ENCODE peak calls at places on chromosomes 11 and 22, in eight cellular contexts. W is OCI-M1, I is skeletal muscle cell, M is Caco-2, L is NCI-H2029 treated with DMSO at 0.1 percent for 48 hours, A is cardiac muscle cell, K is BJ, P is tibial nerve. X is an unnamed sample.

GRCh38 chr22:23828800-23829680 is 9.8 kb downstream of the DERL3 start:
- DNase-seq in I (no peak), K (no peak), W (no peak), P (no peak), M (no peak), L (no peak), A (no peak), X (no peak)

GRCh38 chr22:37449281-37449680 is 22.0 kb upstream of the ELFN2 start:
- DNase-seq in I (no peak), M (no peak), L (no peak), K (no peak), W (no peak), P (no peak), A (no peak), X (no peak)

GRCh38 chr11:93604276-93604675 is 57.2 kb upstream of the CEP295 start:
- DNase-seq in W (no peak), A (no peak), L (no peak), K (no peak), I (no peak), M (no peak), P (no peak), X (no peak)

GRCh38 chr11:126583101-126583500 is 227.6 kb downstream of the ST3GAL4 start:
- DNase-seq in A (no peak), L (no peak), I (no peak), M (no peak), P (no peak), W (no peak), K (no peak), X (no peak)

GRCh38 chr22:39504071-39504470 is 2.0 kb downstream of the MIEF1 start:
- DNase-seq in P (no peak), K (no peak), A (no peak), I (no peak), W (no peak), M (no peak), L (no peak), X (no peak)

GRCh38 chr22:37781434-37782059 is 26.2 kb upstream of the GCAT start:
- DNase-seq in M (no peak), I (no peak), A (no peak), P (no peak), K (no peak), W (peak; percentile 5), L (no peak), X (no peak)

GRCh38 chr11:117700551-117700950 is 96.5 kb downstream of the DSCAML1 start:
- DNase-seq in M (no peak), P (no peak), K (no peak), A (no peak), W (no peak), L (no peak), I (no peak), X (no peak)

GRCh38 chr22:49957826-49958461 is 2.6 kb upstream of the PIM3 start:
- DNase-seq in W (no peak), M (no peak), I (no peak), P (no peak), K (no peak), L (no peak), A (no peak), X (no peak)

GRCh38 chr11:34806875-34807274 is 109.3 kb downstream of the APIP start:
- DNase-seq in A (no peak), K (no peak), M (no peak), W (no peak), I (no peak), L (no peak), P (no peak), X (no peak)

GRCh38 chr11:95507794-95508193 is 276.8 kb upstream of the SESN3 start:
- DNase-seq in A (no peak), W (peak; percentile 5), L (no peak), M (no peak), I (no peak), P (no peak), K (no peak), X (no peak)

GRCh38 chr11:134014502-134014901 is 54.4 kb upstream of the JAM3 start:
- DNase-seq in K (no peak), W (peak; percentile 8), I (no peak), M (no peak), L (no peak), P (no peak), A (peak; percentile 26), X (no peak)

GRCh38 chr11:118443590-118444218 is 7.4 kb downstream of the KMT2A start:
- DNase-seq in W (no peak), I (no peak), A (no peak), L (no peak), M (no peak), K (no peak), P (no peak), X (no peak)

GRCh38 chr11:126352934-126353801 is 2.3 kb upstream of the ST3GAL4 start:
- DNase-seq in M (no peak), K (no peak), A (peak; percentile 57), L (no peak), I (peak; percentile 44), W (peak; percentile 96), P (no peak), X (no peak)

GRCh38 chr11:62707277-62707771 is at the start of the genes BSCL2 and GNG3:
- DNase-seq in I (no peak), K (no peak), W (no peak), L (no peak), P (no peak), A (no peak), M (peak; percentile 58), X (peak; percentile 64)

GRCh38 chr11:66112640-66113098 is 42.6 kb downstream of the PACS1 start:
- DNase-seq in P (peak; percentile 6), A (peak; percentile 84), K (peak; percentile 49), W (no peak), M (no peak), I (peak; percentile 59), L (no peak), X (peak; percentile 35)

GRCh38 chr11:117546431-117547160 is 218.9 kb downstream of the CEP164 start:
- DNase-seq in M (no peak), A (no peak), P (no peak), I (no peak), W (no peak), K (no peak), L (no peak), X (no peak)

GRCh38 chr11:9714540-9714939 is 50.7 kb downstream of the SWAP70 start:
- DNase-seq in K (no peak), A (no peak), P (no peak), L (no peak), I (no peak), W (no peak), M (no peak), X (no peak)

GRCh38 chr22:22171357-22172218 is 73.0 kb upstream of the VPREB1 start:
- DNase-seq in W (peak; percentile 42), K (no peak), I (no peak), L (no peak), A (peak; percentile 5), P (no peak), M (no peak), X (no peak)

GRCh38 chr11:111081021-111081511 is 164.5 kb upstream of the POU2AF2 start:
- DNase-seq in P (no peak), M (no peak), A (peak; percentile 15), W (no peak), I (no peak), L (no peak), K (no peak), X (no peak)

GRCh38 chr11:13339196-13340153 is 61.9 kb downstream of the BMAL1 start:
- DNase-seq in A (peak; percentile 92), W (no peak), I (peak; percentile 95), P (no peak), L (peak; percentile 10), M (no peak), K (peak; percentile 61), X (no peak)

GRCh38 chr11:120181446-120181992 is 29.3 kb upstream of the OAF start:
- DNase-seq in I (no peak), L (no peak), P (peak; percentile 4), W (no peak), A (no peak), K (no peak), M (no peak), X (peak; percentile 39)

X was measured in tibial artery.